ENCODE peak calls at places on chromosomes 5 and 9, in four cellular contexts. P is RWPE1; C is activated T-helper 1 cell treated with anti-CD3 and anti-CD28 coated beads, Interleukin-12 subunit alpha, Interleukin-12 subunit beta, Interleukin-2, Interleukin-4 antibody, amounts not matched to agents 30 ng/mL and 10 ng/mL and 1 ng/mL, durations not matched to agents 14 hours and 24 hours and 36 hours; W is NCI-H1105. G is an unnamed sample.

GRCh38 chr9:76787677-76788076 is 23.4 kb downstream of the PCA3 start:
- DNase-seq in C (no peak), P (no peak), W (no peak), G (no peak)

GRCh38 chr5:168301593-168302388 is 10.3 kb downstream of the WWC1 start:
- DNase-seq in W (no peak), P (peak), C (no peak), G (peak)

GRCh38 chr9:72383978-72384709 is 19.1 kb upstream of the ZFAND5 start:
- DNase-seq in P (peak), C (no peak), W (no peak), G (no peak)

GRCh38 chr5:154267516-154267915 is 77.0 kb downstream of the GALNT10 start:
- DNase-seq in W (no peak), C (no peak), P (no peak), G (no peak)

GRCh38 chr9:14313951-14314423 is at the start of gene NFIB:
- DNase-seq in P (no peak), W (peak), C (no peak), G (peak)

GRCh38 chr5:14760548-14761002 is 96.1 kb downstream of the OTULIN start:
- DNase-seq in C (no peak), W (no peak), P (no peak), G (no peak)

GRCh38 chr5:851553-851952 is 767 bp upstream of the ZDHHC11 start:
- DNase-seq in P (no peak), C (no peak), W (no peak), G (no peak)

GRCh38 chr9:33455952-33456351 is 8.6 kb upstream of the AQP3 start:
- DNase-seq in P (no peak), W (no peak), C (no peak), G (no peak)

GRCh38 chr9:81472701-81473100 is 216.6 kb downstream of the TLE1 start:
- DNase-seq in C (no peak), P (no peak), W (no peak), G (no peak)

GRCh38 chr9:28317706-28318210 is 744.5 kb upstream of the C9orf72 start:
- DNase-seq in W (no peak), P (no peak), C (no peak), G (no peak)

GRCh38 chr5:156693113-156693512 is 157.0 kb upstream of the PPP1R2B start:
- DNase-seq in P (no peak), C (no peak), W (no peak), G (no peak)

GRCh38 chr5:5420251-5420650 is 2.2 kb upstream of the ICE1 start:
- DNase-seq in P (no peak), W (no peak), C (no peak), G (no peak)

GRCh38 chr9:135303865-135304499 is 175.6 kb upstream of the PPP1R26 start:
- DNase-seq in P (no peak), C (no peak), W (no peak), G (no peak)

GRCh38 chr9:7879551-7880245 is 80.1 kb upstream of the DMAC1 start:
- DNase-seq in W (no peak), P (no peak), C (peak), G (no peak)